ENCODE peak calls at places on chromosomes 12 and 14, in eight cellular contexts. One of them, this sample, is unnamed.

GRCh38 chr12:88953029-88953586 is 372.8 kb upstream of the KITLG start:
- DNase-seq in HFF-Myc: no peak
- DNase-seq in glutamatergic neuron: no peak
- DNase-seq in nephron progenitor cell: no peak
- DNase-seq in CD8-positive, alpha-beta T cell: no peak
- DNase-seq in stomach: no peak
- DNase-seq in RWPE1: no peak
- DNase-seq in cardiac fibroblast: no peak
- DNase-seq in this sample: no peak

GRCh38 chr12:72511906-72512305 is 239.7 kb downstream of the TRHDE start:
- DNase-seq in RWPE1: no peak
- DNase-seq in glutamatergic neuron: no peak
- DNase-seq in cardiac fibroblast: peak; percentile 4
- DNase-seq in HFF-Myc: no peak
- DNase-seq in stomach: no peak
- DNase-seq in nephron progenitor cell: no peak
- DNase-seq in CD8-positive, alpha-beta T cell: no peak
- DNase-seq in this sample: peak; percentile 31

GRCh38 chr14:75258079-75258802 is 20.4 kb upstream of the FOS start:
- DNase-seq in HFF-Myc: no peak
- DNase-seq in cardiac fibroblast: peak; percentile 49
- DNase-seq in glutamatergic neuron: no peak
- DNase-seq in RWPE1: no peak
- DNase-seq in nephron progenitor cell: no peak
- DNase-seq in CD8-positive, alpha-beta T cell: no peak
- DNase-seq in stomach: peak; percentile 45
- DNase-seq in this sample: peak; percentile 64

GRCh38 chr14:64728106-64728505 is 23.9 kb downstream of the PLEKHG3 start:
- DNase-seq in stomach: no peak
- DNase-seq in nephron progenitor cell: no peak
- DNase-seq in glutamatergic neuron: no peak
- DNase-seq in HFF-Myc: no peak
- DNase-seq in RWPE1: no peak
- DNase-seq in cardiac fibroblast: no peak
- DNase-seq in CD8-positive, alpha-beta T cell: no peak
- DNase-seq in this sample: no peak

GRCh38 chr12:103600967-103601728 is 14.1 kb downstream of the STAB2 start:
- DNase-seq in stomach: peak; percentile 27
- DNase-seq in RWPE1: no peak
- DNase-seq in cardiac fibroblast: no peak
- DNase-seq in HFF-Myc: no peak
- DNase-seq in nephron progenitor cell: no peak
- DNase-seq in CD8-positive, alpha-beta T cell: no peak
- DNase-seq in glutamatergic neuron: no peak
- DNase-seq in this sample: no peak

GRCh38 chr14:101687756-101688546 is 73.6 kb upstream of the PPP2R5C start:
- DNase-seq in CD8-positive, alpha-beta T cell: no peak
- DNase-seq in RWPE1: peak; percentile 20
- DNase-seq in HFF-Myc: no peak
- DNase-seq in cardiac fibroblast: no peak
- DNase-seq in nephron progenitor cell: no peak
- DNase-seq in stomach: no peak
- DNase-seq in glutamatergic neuron: no peak
- DNase-seq in this sample: no peak

GRCh38 chr12:52006726-52007157 is at the start of gene TAMALIN:
- DNase-seq in nephron progenitor cell: peak; percentile 84
- DNase-seq in RWPE1: no peak
- DNase-seq in stomach: peak; percentile 70
- DNase-seq in CD8-positive, alpha-beta T cell: peak; percentile 79
- DNase-seq in glutamatergic neuron: peak; percentile 66
- DNase-seq in cardiac fibroblast: peak; percentile 47
- DNase-seq in HFF-Myc: no peak
- DNase-seq in this sample: no peak

GRCh38 chr12:18482601-18483120 is 221.3 kb downstream of the PIK3C2G start:
- DNase-seq in nephron progenitor cell: no peak
- DNase-seq in CD8-positive, alpha-beta T cell: no peak
- DNase-seq in RWPE1: no peak
- DNase-seq in HFF-Myc: no peak
- DNase-seq in cardiac fibroblast: no peak
- DNase-seq in stomach: no peak
- DNase-seq in glutamatergic neuron: no peak
- DNase-seq in this sample: no peak

GRCh38 chr14:92586001-92586947 is 72.7 kb downstream of the RIN3 start:
- DNase-seq in RWPE1: no peak
- DNase-seq in glutamatergic neuron: no peak
- DNase-seq in HFF-Myc: peak; percentile 86
- DNase-seq in stomach: no peak
- DNase-seq in CD8-positive, alpha-beta T cell: peak; percentile 26
- DNase-seq in nephron progenitor cell: no peak
- DNase-seq in cardiac fibroblast: peak; percentile 93
- DNase-seq in this sample: peak; percentile 69

GRCh38 chr14:66104486-66104885 is 381.7 kb upstream of the CCDC196 start:
- DNase-seq in HFF-Myc: no peak
- DNase-seq in stomach: no peak
- DNase-seq in glutamatergic neuron: no peak
- DNase-seq in nephron progenitor cell: peak; percentile 15
- DNase-seq in CD8-positive, alpha-beta T cell: no peak
- DNase-seq in cardiac fibroblast: no peak
- DNase-seq in RWPE1: no peak
- DNase-seq in this sample: no peak

GRCh38 chr14:81033841-81034240 is 78.4 kb downstream of the TSHR start:
- DNase-seq in nephron progenitor cell: no peak
- DNase-seq in stomach: no peak
- DNase-seq in HFF-Myc: no peak
- DNase-seq in RWPE1: no peak
- DNase-seq in CD8-positive, alpha-beta T cell: no peak
- DNase-seq in cardiac fibroblast: no peak
- DNase-seq in glutamatergic neuron: no peak
- DNase-seq in this sample: no peak

GRCh38 chr12:104296718-104297117 is 6.8 kb upstream of the EID3 start:
- DNase-seq in nephron progenitor cell: no peak
- DNase-seq in RWPE1: no peak
- DNase-seq in CD8-positive, alpha-beta T cell: no peak
- DNase-seq in cardiac fibroblast: no peak
- DNase-seq in HFF-Myc: no peak
- DNase-seq in glutamatergic neuron: no peak
- DNase-seq in stomach: no peak
- DNase-seq in this sample: no peak

GRCh38 chr12:67222302-67222701 is 46.9 kb upstream of the CAND1 start:
- DNase-seq in cardiac fibroblast: peak; percentile 29
- DNase-seq in HFF-Myc: no peak
- DNase-seq in RWPE1: peak; percentile 23
- DNase-seq in nephron progenitor cell: no peak
- DNase-seq in CD8-positive, alpha-beta T cell: no peak
- DNase-seq in glutamatergic neuron: no peak
- DNase-seq in stomach: no peak
- DNase-seq in this sample: no peak

GRCh38 chr14:99181246-99181645 is 90.8 kb downstream of the BCL11B start:
- DNase-seq in glutamatergic neuron: no peak
- DNase-seq in nephron progenitor cell: no peak
- DNase-seq in cardiac fibroblast: no peak
- DNase-seq in RWPE1: no peak
- DNase-seq in stomach: no peak
- DNase-seq in CD8-positive, alpha-beta T cell: no peak
- DNase-seq in HFF-Myc: no peak
- DNase-seq in this sample: no peak

GRCh38 chr14:30645600-30645999 is 23.5 kb downstream of the SCFD1 start:
- DNase-seq in nephron progenitor cell: no peak
- DNase-seq in HFF-Myc: no peak
- DNase-seq in cardiac fibroblast: no peak
- DNase-seq in glutamatergic neuron: no peak
- DNase-seq in RWPE1: no peak
- DNase-seq in CD8-positive, alpha-beta T cell: no peak
- DNase-seq in stomach: no peak
- DNase-seq in this sample: no peak

GRCh38 chr14:74618078-74618952 is 6.3 kb upstream of the LTBP2 start:
- DNase-seq in stomach: peak; percentile 48
- DNase-seq in CD8-positive, alpha-beta T cell: peak; percentile 66
- DNase-seq in glutamatergic neuron: no peak
- DNase-seq in nephron progenitor cell: no peak
- DNase-seq in HFF-Myc: peak; percentile 77
- DNase-seq in cardiac fibroblast: peak; percentile 86
- DNase-seq in RWPE1: peak; percentile 50
- DNase-seq in this sample: no peak

GRCh38 chr12:3603576-3603975 is 112.6 kb downstream of the PRMT8 start:
- DNase-seq in CD8-positive, alpha-beta T cell: no peak
- DNase-seq in glutamatergic neuron: no peak
- DNase-seq in cardiac fibroblast: no peak
- DNase-seq in HFF-Myc: no peak
- DNase-seq in RWPE1: no peak
- DNase-seq in stomach: no peak
- DNase-seq in nephron progenitor cell: no peak
- DNase-seq in this sample: no peak
- TF ChIP-seq CTCF in CD8-positive, alpha-beta T cell: no peak
- TF ChIP-seq CTCF in glutamatergic neuron: no peak
- TF ChIP-seq CTCF in cardiac fibroblast: no peak
- TF ChIP-seq CTCF in HFF-Myc: no peak
- TF ChIP-seq CTCF in RWPE1: no peak
- TF ChIP-seq CTCF in stomach: no peak
- TF ChIP-seq CTCF in nephron progenitor cell: no peak
- TF ChIP-seq CTCF in this sample: no peak

GRCh38 chr12:30200864-30201263 is 417.1 kb upstream of the TMTC1 start:
- DNase-seq in cardiac fibroblast: no peak
- DNase-seq in CD8-positive, alpha-beta T cell: no peak
- DNase-seq in glutamatergic neuron: peak; percentile 19
- DNase-seq in stomach: peak; percentile 28
- DNase-seq in RWPE1: no peak
- DNase-seq in nephron progenitor cell: peak; percentile 32
- DNase-seq in HFF-Myc: no peak
- DNase-seq in this sample: no peak

GRCh38 chr12:30202521-30203259 is 418.9 kb upstream of the TMTC1 start:
- DNase-seq in nephron progenitor cell: no peak
- DNase-seq in HFF-Myc: no peak
- DNase-seq in stomach: no peak
- DNase-seq in glutamatergic neuron: no peak
- DNase-seq in CD8-positive, alpha-beta T cell: no peak
- DNase-seq in RWPE1: no peak
- DNase-seq in cardiac fibroblast: no peak
- DNase-seq in this sample: no peak

GRCh38 chr12:30203981-30204380 is 420.2 kb upstream of the TMTC1 start:
- DNase-seq in nephron progenitor cell: no peak
- DNase-seq in HFF-Myc: no peak
- DNase-seq in RWPE1: no peak
- DNase-seq in stomach: no peak
- DNase-seq in CD8-positive, alpha-beta T cell: no peak
- DNase-seq in glutamatergic neuron: no peak
- DNase-seq in cardiac fibroblast: no peak
- DNase-seq in this sample: no peak

GRCh38 chr12:30197392-30198047 is 413.8 kb upstream of the TMTC1 start:
- DNase-seq in HFF-Myc: no peak
- DNase-seq in nephron progenitor cell: no peak
- DNase-seq in CD8-positive, alpha-beta T cell: no peak
- DNase-seq in stomach: no peak
- DNase-seq in cardiac fibroblast: peak; percentile 76
- DNase-seq in glutamatergic neuron: no peak
- DNase-seq in RWPE1: peak; percentile 5
- DNase-seq in this sample: no peak

DNA sequence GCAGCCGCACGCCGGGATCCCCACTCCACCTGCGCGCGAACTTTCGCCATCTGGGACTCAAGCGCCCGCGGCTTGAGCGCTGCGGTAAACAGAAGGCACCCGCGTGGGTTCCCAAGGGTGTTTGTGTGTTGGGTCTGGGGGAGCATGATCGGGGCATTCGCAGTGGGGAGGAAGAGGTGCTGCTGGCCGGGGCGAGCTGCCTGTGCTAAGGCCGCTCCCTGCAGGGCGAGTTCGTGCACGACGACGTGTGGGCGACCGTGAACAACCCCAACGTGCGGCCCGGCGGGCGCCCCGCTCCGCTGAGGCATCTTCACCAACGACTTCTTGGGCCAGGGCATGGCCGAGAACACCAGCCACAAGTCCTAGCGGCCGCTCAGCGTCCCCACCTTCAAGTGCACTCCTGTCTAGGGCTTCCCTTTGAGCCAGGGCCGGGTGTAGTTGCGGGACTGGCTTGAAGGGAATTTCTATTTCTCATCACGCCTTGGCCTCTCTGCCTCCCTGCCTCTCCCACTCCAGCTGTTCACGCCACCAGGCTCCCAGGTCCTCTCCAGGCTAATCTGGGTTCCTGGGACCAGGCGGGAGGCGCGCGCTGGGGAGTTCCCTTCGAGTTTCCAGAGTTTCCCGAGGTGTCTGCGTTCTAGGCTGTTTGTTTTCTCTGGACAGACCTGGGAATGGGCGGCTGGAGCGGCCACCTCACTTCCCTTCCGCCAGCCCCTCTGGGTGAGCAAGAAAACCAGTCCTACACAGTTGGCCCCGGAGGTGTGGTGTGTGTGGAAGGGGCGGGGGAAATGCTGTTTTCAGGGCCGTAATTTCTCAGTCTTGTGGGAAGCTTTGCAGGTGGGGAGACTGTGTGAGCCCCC is 417.8 kb upstream of the TMTC1 start:
- DNase-seq in CD8-positive, alpha-beta T cell: no peak
- DNase-seq in stomach: peak; percentile 26
- DNase-seq in RWPE1: no peak
- DNase-seq in HFF-Myc: no peak
- DNase-seq in cardiac fibroblast: peak; percentile 13
- DNase-seq in glutamatergic neuron: peak; percentile 12
- DNase-seq in nephron progenitor cell: peak; percentile 18
- DNase-seq in this sample: no peak
- TF ChIP-seq CTCF in CD8-positive, alpha-beta T cell: no peak
- TF ChIP-seq CTCF in stomach: no peak
- TF ChIP-seq CTCF in RWPE1: no peak
- TF ChIP-seq CTCF in HFF-Myc: no peak
- TF ChIP-seq CTCF in cardiac fibroblast: no peak
- TF ChIP-seq CTCF in glutamatergic neuron: no peak
- TF ChIP-seq CTCF in nephron progenitor cell: no peak
- TF ChIP-seq CTCF in this sample: peak; percentile 15

GRCh38 chr12:26001530-26001929 is 43.0 kb downstream of the RASSF8 start:
- DNase-seq in glutamatergic neuron: no peak
- DNase-seq in RWPE1: no peak
- DNase-seq in cardiac fibroblast: no peak
- DNase-seq in stomach: no peak
- DNase-seq in HFF-Myc: no peak
- DNase-seq in nephron progenitor cell: no peak
- DNase-seq in CD8-positive, alpha-beta T cell: no peak
- DNase-seq in this sample: no peak
- TF ChIP-seq CTCF in glutamatergic neuron: no peak
- TF ChIP-seq CTCF in RWPE1: no peak
- TF ChIP-seq CTCF in cardiac fibroblast: no peak
- TF ChIP-seq CTCF in stomach: no peak
- TF ChIP-seq CTCF in HFF-Myc: no peak
- TF ChIP-seq CTCF in nephron progenitor cell: no peak
- TF ChIP-seq CTCF in CD8-positive, alpha-beta T cell: no peak
- TF ChIP-seq CTCF in this sample: no peak

GRCh38 chr12:124302807-124303578 is 8.1 kb downstream of the RFLNA start:
- DNase-seq in HFF-Myc: no peak
- DNase-seq in cardiac fibroblast: no peak
- DNase-seq in nephron progenitor cell: peak; percentile 36
- DNase-seq in CD8-positive, alpha-beta T cell: no peak
- DNase-seq in stomach: no peak
- DNase-seq in glutamatergic neuron: peak; percentile 22
- DNase-seq in RWPE1: no peak
- DNase-seq in this sample: no peak
- TF ChIP-seq CTCF in HFF-Myc: no peak
- TF ChIP-seq CTCF in cardiac fibroblast: no peak
- TF ChIP-seq CTCF in nephron progenitor cell: no peak
- TF ChIP-seq CTCF in CD8-positive, alpha-beta T cell: no peak
- TF ChIP-seq CTCF in stomach: no peak
- TF ChIP-seq CTCF in glutamatergic neuron: no peak
- TF ChIP-seq CTCF in RWPE1: no peak
- TF ChIP-seq CTCF in this sample: no peak

This sample was measured in retinal pigment epithelial cell.